ENCODE peak calls at places on chromosomes 11 and 22, in four cellular contexts. W is central memory CD4-positive, alpha-beta T cell; G is spleen; K is non-pigmented ciliary epithelial cell. F is an unnamed sample.

GRCh38 chr11:126363706-126364245 is 8.3 kb downstream of the ST3GAL4 start:
- DNase-seq in W (no peak), G (peak; percentile 68), K (no peak), F (no peak)

GRCh38 chr11:10654211-10655150 is 39.1 kb downstream of the IRAG1 start:
- DNase-seq in W (peak; percentile 26), G (no peak), K (no peak), F (peak; percentile 47)

GRCh38 chr22:20803696-20804324 is 29.9 kb downstream of the SERPIND1 start:
- DNase-seq in W (no peak), G (peak; percentile 76), K (no peak), F (peak; percentile 3)

GRCh38 chr11:2744166-2744565 is 44.4 kb upstream of the KCNQ1OT1 start:
- DNase-seq in W (no peak), G (peak; percentile 64), K (no peak), F (no peak)

GRCh38 chr11:17098632-17099031 is 21.2 kb upstream of the RPS13 start:
- DNase-seq in W (no peak), G (no peak), K (no peak), F (no peak)

GRCh38 chr11:128133501-128133900 is 453.9 kb downstream of the ETS1 start:
- DNase-seq in W (no peak), G (no peak), K (no peak), F (no peak)

GRCh38 chr11:14094481-14095037 is 132.0 kb downstream of the SPON1 start:
- DNase-seq in W (no peak), G (no peak), K (no peak), F (no peak)

GRCh38 chr11:112085822-112086421 is 634 bp downstream of the TIMM8B start:
- DNase-seq in W (no peak), G (peak; percentile 79), K (no peak), F (no peak)

GRCh38 chr11:93740031-93740801 is 1.1 kb downstream of the TAF1D start:
- DNase-seq in W (peak; percentile 22), G (peak; percentile 78), K (no peak), F (peak; percentile 26)

GRCh38 chr11:59728913-59729312 is 15.3 kb upstream of the OR10V1 start:
- DNase-seq in W (no peak), G (peak; percentile 82), K (no peak), F (no peak)